ENCODE peak calls at places on chromosome 1, in four cellular contexts. Q is mammary epithelial cell, F is GM12865, B is RWPE1. P is an unnamed sample.

GRCh38 chr1:53292690-53293089 is 35.2 kb downstream of the LRP8 start:
- DNase-seq in Q (no peak), F (peak; percentile 62), B (no peak), P (peak; percentile 70)

GRCh38 chr1:7589774-7590425 is 181.2 kb upstream of the VAMP3 start:
- DNase-seq in Q (no peak), F (no peak), B (no peak), P (no peak)

GRCh38 chr1:231807498-231807897 is 180.9 kb downstream of the DISC1 start:
- DNase-seq in Q (no peak), F (no peak), B (no peak), P (no peak)

GRCh38 chr1:118947003-118947765 is 41.0 kb downstream of the TBX15 start:
- DNase-seq in Q (peak; percentile 10), F (no peak), B (no peak), P (no peak)

GRCh38 chr1:115496904-115497527 is 144.8 kb upstream of the VANGL1 start:
- DNase-seq in Q (peak; percentile 87), F (no peak), B (peak; percentile 84), P (no peak)

GRCh38 chr1:187641015-187641414 is 812.3 kb downstream of the PLA2G4A start:
- DNase-seq in Q (no peak), F (no peak), B (no peak), P (no peak)

GRCh38 chr1:183230403-183230802 is 44.3 kb downstream of the LAMC2 start:
- DNase-seq in Q (peak; percentile 66), F (no peak), B (peak; percentile 30), P (no peak)

GRCh38 chr1:115717541-115717940 is 51.0 kb downstream of the CASQ2 start:
- DNase-seq in Q (peak; percentile 30), F (peak; percentile 66), B (no peak), P (peak; percentile 31)

GRCh38 chr1:89454845-89455521 is 69.6 kb upstream of the LRRC8B start:
- DNase-seq in Q (peak; percentile 66), F (peak; percentile 59), B (peak; percentile 57), P (peak; percentile 38)

GRCh38 chr1:221598122-221598521 is 143.8 kb downstream of the DUSP10 start:
- DNase-seq in Q (no peak), F (no peak), B (no peak), P (no peak)
- TF ChIP-seq CTCF in Q (no peak), F (no peak), B (no peak), P (no peak)

GRCh38 chr1:15847100-15847892 is at the start of gene SPEN:
- DNase-seq in Q (peak; percentile 97), F (peak; percentile 99), B (peak; percentile 89), P (peak; percentile 90)
- TF ChIP-seq CTCF in Q (peak; percentile 2), F (no peak), B (no peak), P (no peak)

DNA sequence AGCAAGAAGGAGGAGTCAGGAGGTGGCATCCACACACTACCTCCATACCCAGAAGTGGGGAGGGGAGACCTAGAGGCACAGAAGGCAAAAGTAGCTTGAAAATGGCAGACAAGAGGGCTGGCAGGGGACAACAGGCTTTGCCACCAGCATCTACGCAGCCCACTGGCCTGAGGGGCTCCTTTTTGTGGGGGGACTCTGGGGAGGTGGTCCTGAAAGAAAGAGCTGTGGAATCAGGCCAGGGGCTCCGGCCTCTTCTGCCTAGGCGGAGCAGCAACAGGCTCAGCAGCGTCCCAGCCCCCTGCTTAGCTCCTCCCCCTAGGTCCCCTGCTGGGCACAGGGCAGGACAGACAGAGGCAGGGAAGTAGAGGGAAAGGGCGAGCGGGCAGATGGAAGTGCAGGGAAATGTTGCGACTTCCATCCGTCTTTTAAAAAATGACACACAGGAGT is 9.9 kb upstream of the LEFTY2 start:
- DNase-seq in Q (no peak), F (no peak), B (no peak), P (no peak)
- TF ChIP-seq CTCF in Q (no peak), F (no peak), B (no peak), P (no peak)

GRCh38 chr1:211648980-211649934 is 26.2 kb downstream of the NEK2 start:
- DNase-seq in Q (no peak), F (no peak), B (no peak), P (peak; percentile 67)
- TF ChIP-seq CTCF in Q (peak; percentile 12), F (no peak), B (peak; percentile 18), P (peak; percentile 68)

DNA sequence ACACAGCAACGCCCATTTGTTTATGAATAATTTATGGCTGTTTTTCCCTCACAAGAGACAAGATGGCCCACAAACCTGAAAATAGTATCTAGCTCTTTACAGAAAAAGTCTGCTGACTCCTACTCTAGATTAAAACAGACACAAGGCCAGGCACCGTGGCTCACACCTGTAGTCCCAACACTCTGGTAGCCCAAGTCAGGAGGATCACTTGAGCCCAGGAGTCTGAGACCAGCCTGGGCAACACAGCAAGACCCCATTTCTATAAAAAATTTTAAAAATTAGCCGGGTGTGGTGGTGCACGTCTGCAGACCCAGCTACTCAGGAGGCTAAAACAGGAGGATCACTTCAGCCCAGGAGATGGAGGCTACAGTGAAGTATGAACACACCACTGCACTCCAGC is 34.6 kb downstream of the LUZP1 start:
- DNase-seq in Q (no peak), F (no peak), B (no peak), P (no peak)
- TF ChIP-seq CTCF in Q (no peak), F (no peak), B (no peak), P (no peak)

GRCh38 chr1:54323324-54323739 is 82.9 kb downstream of the SSBP3 start:
- DNase-seq in Q (peak; percentile 94), F (no peak), B (peak; percentile 95), P (no peak)
- TF ChIP-seq CTCF in Q (peak; percentile 36), F (no peak), B (peak; percentile 50), P (no peak)